ENCODE peak calls at places on chromosome 11, in ten cellular contexts. Y is HCT116, W is MM.1S, Q is cardiac muscle cell, P is IMR-90, R is adrenal gland, T is spleen, C is uterus, E is GM12878, V is right lobe of liver. N is an unnamed sample.

GRCh38 chr11:89456681-89457080 is 34.5 kb downstream of the NOX4 start:
- DNase-seq in Y (no peak), W (no peak), Q (no peak), P (no peak), R (no peak), T (no peak), C (no peak), E (no peak), V (no peak), N (no peak)

GRCh38 chr11:103662880-103663279 is 373.6 kb upstream of the DDI1 start:
- DNase-seq in Y (no peak), W (no peak), Q (no peak), P (peak; percentile 20), R (no peak), T (no peak), C (no peak), E (no peak), V (no peak), N (no peak)

GRCh38 chr11:31643831-31644230 is 134.3 kb downstream of the ELP4 start:
- DNase-seq in Y (no peak), W (no peak), Q (peak; percentile 42), P (peak; percentile 67), R (no peak), T (no peak), C (no peak), E (no peak), V (no peak), N (no peak)

GRCh38 chr11:59610289-59610688 is 5.3 kb downstream of the OSBP start:
- DNase-seq in Y (no peak), W (no peak), Q (no peak), P (no peak), R (no peak), T (no peak), C (no peak), E (no peak), V (no peak), N (no peak)

GRCh38 chr11:2587132-2587930 is 112.5 kb downstream of the KCNQ1OT1 start:
- DNase-seq in Y (no peak), W (no peak), Q (no peak), P (no peak), R (peak; percentile 47), T (peak; percentile 66), C (no peak), E (no peak), V (peak; percentile 42), N (peak; percentile 61)

GRCh38 chr11:393219-394033 is 583 bp upstream of the PKP3 start:
- DNase-seq in Y (peak; percentile 57), W (no peak), Q (peak; percentile 76), P (peak; percentile 78), R (no peak), T (no peak), C (no peak), E (no peak), V (no peak), N (no peak)

GRCh38 chr11:128549256-128549944 is 38.0 kb downstream of the ETS1 start:
- DNase-seq in Y (no peak), W (no peak), Q (peak; percentile 92), P (no peak), R (peak; percentile 75), T (peak; percentile 81), C (peak; percentile 71), E (no peak), V (no peak), N (no peak)

GRCh38 chr11:16013649-16014275 is 342.6 kb downstream of the SOX6 start:
- DNase-seq in Y (no peak), W (no peak), Q (no peak), P (peak; percentile 43), R (no peak), T (no peak), C (no peak), E (no peak), V (no peak), N (no peak)

GRCh38 chr11:10412266-10412665 is 42.8 kb upstream of the AMPD3 start:
- DNase-seq in Y (no peak), W (no peak), Q (no peak), P (no peak), R (no peak), T (no peak), C (no peak), E (no peak), V (no peak), N (no peak)

GRCh38 chr11:69646493-69647201 is 5.7 kb downstream of the CCND1 start:
- DNase-seq in Y (no peak), W (no peak), Q (no peak), P (no peak), R (no peak), T (peak; percentile 67), C (no peak), E (no peak), V (peak; percentile 53), N (peak; percentile 60)

GRCh38 chr11:14422052-14422813 is 63.2 kb upstream of the RRAS2 start:
- DNase-seq in Y (peak; percentile 45), W (no peak), Q (peak; percentile 100), P (peak; percentile 100), R (peak; percentile 95), T (peak; percentile 81), C (peak; percentile 85), E (no peak), V (peak; percentile 58), N (peak; percentile 81)

GRCh38 chr11:17743026-17743807 is 8.6 kb downstream of the KCNC1 start:
- DNase-seq in Y (no peak), W (no peak), Q (no peak), P (no peak), R (no peak), T (peak; percentile 54), C (no peak), E (no peak), V (peak; percentile 39), N (peak; percentile 29)

GRCh38 chr11:43359432-43359818 is 705 bp downstream of the TTC17 start:
- DNase-seq in Y (no peak), W (peak; percentile 59), Q (peak; percentile 38), P (peak; percentile 28), R (peak; percentile 56), T (no peak), C (no peak), E (peak; percentile 21), V (no peak), N (no peak)

GRCh38 chr11:876550-876949 is 33.9 kb downstream of the TSPAN4 start:
- DNase-seq in Y (no peak), W (no peak), Q (no peak), P (peak; percentile 6), R (peak; percentile 87), T (peak; percentile 90), C (no peak), E (no peak), V (peak; percentile 87), N (no peak)

GRCh38 chr11:122979103-122979814 is 2.4 kb downstream of the BSX start:
- DNase-seq in Y (no peak), W (no peak), Q (no peak), P (no peak), R (no peak), T (no peak), C (no peak), E (no peak), V (no peak), N (no peak)

GRCh38 chr11:45606514-45607024 is 58.9 kb downstream of the CHST1 start:
- DNase-seq in Y (no peak), W (no peak), Q (no peak), P (no peak), R (no peak), T (no peak), C (no peak), E (no peak), V (no peak), N (no peak)

GRCh38 chr11:45607995-45608394 is 57.4 kb downstream of the CHST1 start:
- DNase-seq in Y (no peak), W (no peak), Q (peak; percentile 55), P (no peak), R (no peak), T (no peak), C (no peak), E (no peak), V (no peak), N (no peak)

GRCh38 chr11:45610627-45611026 is 54.8 kb downstream of the CHST1 start:
- DNase-seq in Y (no peak), W (no peak), Q (no peak), P (no peak), R (no peak), T (no peak), C (no peak), E (no peak), V (no peak), N (no peak)

GRCh38 chr11:45609337-45609736 is 56.1 kb downstream of the CHST1 start:
- DNase-seq in Y (no peak), W (no peak), Q (no peak), P (no peak), R (no peak), T (no peak), C (no peak), E (no peak), V (no peak), N (no peak)

GRCh38 chr11:45609902-45610301 is 55.5 kb downstream of the CHST1 start:
- DNase-seq in Y (no peak), W (no peak), Q (no peak), P (no peak), R (no peak), T (no peak), C (no peak), E (no peak), V (no peak), N (no peak)
- H3K4me3 ChIP-seq in Y (no peak overlapping the region), W (no peak overlapping the region), Q (no peak overlapping the region), P (no peak overlapping the region), R (no peak overlapping the region), T (no peak overlapping the region), C (no peak overlapping the region), E (no peak overlapping the region), V (no peak overlapping the region), N (no peak overlapping the region)

GRCh38 chr11:3710485-3711259 is 39.5 kb upstream of the CHRNA10 start:
- DNase-seq in Y (no peak), W (no peak), Q (peak; percentile 35), P (peak; percentile 24), R (no peak), T (no peak), C (no peak), E (no peak), V (no peak), N (no peak)
- H3K36me3 ChIP-seq in Y (peaks cover 56% of the 10 kb centered on the region), W (peaks cover 6% of the 10 kb centered on the region), Q (peaks cover 42% of the 10 kb centered on the region), P (peaks cover 28% of the 10 kb centered on the region), R (peaks cover 46% of the 10 kb centered on the region), T (peaks cover 95% of the 10 kb centered on the region), C (no peaks in the 10 kb centered on the region), E (peaks cover 35% of the 10 kb centered on the region), V (peaks cover 30% of the 10 kb centered on the region), N (peaks cover 80% of the 10 kb centered on the region)

DNA sequence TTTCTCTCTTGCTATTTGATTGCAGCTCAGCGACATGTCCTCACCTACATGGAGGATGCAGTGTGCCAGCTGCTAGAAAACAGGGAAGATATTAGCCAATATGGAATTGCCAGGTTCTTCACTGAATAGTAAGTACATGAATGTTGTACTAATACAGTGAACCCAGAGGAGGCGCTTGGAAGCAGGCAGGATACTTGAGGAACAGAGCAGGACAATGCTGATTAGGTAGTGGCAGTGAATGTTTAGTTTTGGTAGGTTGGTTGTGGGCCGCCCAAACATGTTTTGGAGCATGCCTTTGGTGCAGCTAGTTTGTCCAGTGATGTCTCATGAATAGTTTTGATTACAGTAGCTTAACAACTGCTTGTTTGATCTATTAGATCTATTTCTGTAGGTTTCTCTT is 50.6 kb downstream of the CSTPP1 start:
- DNase-seq in Y (no peak), W (no peak), Q (no peak), P (no peak), R (no peak), T (no peak), C (no peak), E (no peak), V (no peak), N (no peak)
- H3K27ac ChIP-seq in Y (no peak overlapping the region), W (no peak overlapping the region), Q (no peak overlapping the region), P (no peak overlapping the region), R (no peak overlapping the region), T (no peak overlapping the region), C (no peak overlapping the region), E (no peak overlapping the region), V (no peak overlapping the region), N (no peak overlapping the region)

GRCh38 chr11:65102142-65103095 is 6.4 kb downstream of the VPS51 start:
- DNase-seq in Y (no peak), W (no peak), Q (peak; percentile 39), P (peak; percentile 52), R (no peak), T (no peak), C (no peak), E (no peak), V (peak; percentile 80), N (no peak)
- H3K4me3 ChIP-seq in Y (no peak overlapping the region), W (no peak overlapping the region), Q (no peak overlapping the region), P (no peak overlapping the region), R (no peak overlapping the region), T (no peak overlapping the region), C (no peak overlapping the region), E (no peak overlapping the region), V (no peak overlapping the region), N (no peak overlapping the region)